ENCODE peak calls at places on chromosomes 16 and 17, in nine cellular contexts. One of them, this sample, is unnamed.

GRCh38 chr17:6191405-6192095 is 121.4 kb downstream of the WSCD1 start:
- DNase-seq in lung: no peak
- DNase-seq in tibial artery: no peak
- DNase-seq in body of pancreas: no peak
- DNase-seq in heart right ventricle: no peak
- DNase-seq in colonic mucosa: no peak
- DNase-seq in ovary: no peak
- DNase-seq in stomach: no peak
- DNase-seq in fibroblast of lung: no peak
- DNase-seq in this sample: no peak

GRCh38 chr17:14061666-14062560 is 7.4 kb upstream of the COX10 start:
- DNase-seq in lung: peak; percentile 48
- DNase-seq in tibial artery: no peak
- DNase-seq in body of pancreas: no peak
- DNase-seq in heart right ventricle: no peak
- DNase-seq in colonic mucosa: no peak
- DNase-seq in ovary: no peak
- DNase-seq in stomach: no peak
- DNase-seq in fibroblast of lung: peak; percentile 93
- DNase-seq in this sample: no peak

GRCh38 chr17:77392376-77393273 is 251.9 kb downstream of the SEC14L1 start:
- DNase-seq in lung: no peak
- DNase-seq in tibial artery: peak; percentile 82
- DNase-seq in body of pancreas: peak; percentile 74
- DNase-seq in heart right ventricle: peak; percentile 69
- DNase-seq in colonic mucosa: peak; percentile 83
- DNase-seq in ovary: peak; percentile 80
- DNase-seq in stomach: peak; percentile 63
- DNase-seq in fibroblast of lung: no peak
- DNase-seq in this sample: peak; percentile 82

GRCh38 chr17:21140911-21141310 is 14.1 kb downstream of the DHRS7B start:
- DNase-seq in lung: no peak
- DNase-seq in tibial artery: no peak
- DNase-seq in body of pancreas: no peak
- DNase-seq in heart right ventricle: no peak
- DNase-seq in colonic mucosa: no peak
- DNase-seq in ovary: no peak
- DNase-seq in stomach: no peak
- DNase-seq in fibroblast of lung: no peak
- DNase-seq in this sample: no peak

GRCh38 chr17:80673152-80673920 is 128.7 kb downstream of the RPTOR start:
- DNase-seq in lung: no peak
- DNase-seq in tibial artery: no peak
- DNase-seq in body of pancreas: no peak
- DNase-seq in heart right ventricle: no peak
- DNase-seq in colonic mucosa: no peak
- DNase-seq in ovary: no peak
- DNase-seq in stomach: no peak
- DNase-seq in fibroblast of lung: peak; percentile 62
- DNase-seq in this sample: peak; percentile 12

GRCh38 chr17:45063198-45063597 is 2.1 kb downstream of the NMT1 start:
- DNase-seq in lung: no peak
- DNase-seq in tibial artery: no peak
- DNase-seq in body of pancreas: no peak
- DNase-seq in heart right ventricle: no peak
- DNase-seq in colonic mucosa: no peak
- DNase-seq in ovary: no peak
- DNase-seq in stomach: no peak
- DNase-seq in fibroblast of lung: no peak
- DNase-seq in this sample: no peak

GRCh38 chr17:4411201-4411600 is 22.5 kb upstream of the SPNS3 start:
- DNase-seq in lung: no peak
- DNase-seq in tibial artery: no peak
- DNase-seq in body of pancreas: no peak
- DNase-seq in heart right ventricle: no peak
- DNase-seq in colonic mucosa: no peak
- DNase-seq in ovary: no peak
- DNase-seq in stomach: no peak
- DNase-seq in fibroblast of lung: no peak
- DNase-seq in this sample: no peak

GRCh38 chr17:74059471-74059870 is 144.0 kb upstream of the RPL38 start:
- DNase-seq in lung: no peak
- DNase-seq in tibial artery: no peak
- DNase-seq in body of pancreas: peak; percentile 14
- DNase-seq in heart right ventricle: no peak
- DNase-seq in colonic mucosa: no peak
- DNase-seq in ovary: no peak
- DNase-seq in stomach: peak; percentile 27
- DNase-seq in fibroblast of lung: no peak
- DNase-seq in this sample: no peak

GRCh38 chr16:48576927-48577326 is 33.1 kb downstream of the N4BP1 start:
- DNase-seq in lung: no peak
- DNase-seq in tibial artery: no peak
- DNase-seq in body of pancreas: no peak
- DNase-seq in heart right ventricle: no peak
- DNase-seq in colonic mucosa: no peak
- DNase-seq in ovary: no peak
- DNase-seq in stomach: no peak
- DNase-seq in fibroblast of lung: peak; percentile 63
- DNase-seq in this sample: no peak

GRCh38 chr17:3547628-3548027 is 10.0 kb downstream of the TRPV3 start:
- DNase-seq in lung: no peak
- DNase-seq in tibial artery: no peak
- DNase-seq in body of pancreas: no peak
- DNase-seq in heart right ventricle: no peak
- DNase-seq in colonic mucosa: no peak
- DNase-seq in ovary: no peak
- DNase-seq in stomach: no peak
- DNase-seq in fibroblast of lung: no peak
- DNase-seq in this sample: no peak

GRCh38 chr16:49921791-49922456 is 66.0 kb upstream of the ZNF423 start:
- DNase-seq in lung: peak; percentile 35
- DNase-seq in tibial artery: peak; percentile 70
- DNase-seq in body of pancreas: peak; percentile 81
- DNase-seq in heart right ventricle: peak; percentile 65
- DNase-seq in colonic mucosa: peak; percentile 82
- DNase-seq in ovary: peak; percentile 69
- DNase-seq in stomach: peak; percentile 62
- DNase-seq in fibroblast of lung: peak; percentile 44
- DNase-seq in this sample: no peak

GRCh38 chr16:49455991-49456745 is 82.6 kb downstream of the C16orf78 start:
- DNase-seq in lung: no peak
- DNase-seq in tibial artery: peak; percentile 52
- DNase-seq in body of pancreas: no peak
- DNase-seq in heart right ventricle: no peak
- DNase-seq in colonic mucosa: no peak
- DNase-seq in ovary: no peak
- DNase-seq in stomach: peak; percentile 16
- DNase-seq in fibroblast of lung: no peak
- DNase-seq in this sample: no peak

GRCh38 chr16:81866820-81867440 is 87.8 kb downstream of the PLCG2 start:
- DNase-seq in lung: peak; percentile 59
- DNase-seq in tibial artery: peak; percentile 75
- DNase-seq in body of pancreas: peak; percentile 15
- DNase-seq in heart right ventricle: peak; percentile 77
- DNase-seq in colonic mucosa: peak; percentile 23
- DNase-seq in ovary: no peak
- DNase-seq in stomach: peak; percentile 55
- DNase-seq in fibroblast of lung: no peak
- DNase-seq in this sample: peak; percentile 67

GRCh38 chr17:27559996-27560481 is 70.9 kb upstream of the LGALS9 start:
- DNase-seq in lung: peak; percentile 54
- DNase-seq in tibial artery: peak; percentile 80
- DNase-seq in body of pancreas: peak; percentile 66
- DNase-seq in heart right ventricle: peak; percentile 87
- DNase-seq in colonic mucosa: peak; percentile 66
- DNase-seq in ovary: peak; percentile 74
- DNase-seq in stomach: peak; percentile 53
- DNase-seq in fibroblast of lung: peak; percentile 91
- DNase-seq in this sample: peak; percentile 44

GRCh38 chr16:11715246-11715947 is 27.3 kb downstream of the TXNDC11 start:
- DNase-seq in lung: no peak
- DNase-seq in tibial artery: no peak
- DNase-seq in body of pancreas: no peak
- DNase-seq in heart right ventricle: no peak
- DNase-seq in colonic mucosa: no peak
- DNase-seq in ovary: no peak
- DNase-seq in stomach: no peak
- DNase-seq in fibroblast of lung: no peak
- DNase-seq in this sample: no peak

DNA sequence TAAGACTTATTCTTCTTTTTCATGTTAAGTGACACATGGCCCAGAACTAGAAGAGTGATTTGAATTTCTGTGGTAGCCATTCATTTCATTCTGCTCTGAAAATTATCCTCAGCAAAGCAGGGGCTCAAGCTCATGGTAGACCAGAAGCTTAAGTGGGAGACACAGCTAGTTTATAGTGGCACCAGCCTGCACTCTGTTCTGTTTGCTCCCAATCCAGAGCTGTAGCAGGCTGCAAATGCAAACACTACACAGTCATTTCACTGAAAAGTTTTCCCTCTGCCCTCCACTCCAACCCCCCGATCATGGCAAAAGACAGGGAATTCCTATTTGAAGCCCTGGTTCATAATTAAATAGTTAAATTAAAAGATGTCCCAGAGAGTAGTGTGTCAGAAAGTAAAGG is 17.1 kb downstream of the MPP2 start:
- DNase-seq in lung: no peak
- DNase-seq in tibial artery: no peak
- DNase-seq in body of pancreas: no peak
- DNase-seq in heart right ventricle: no peak
- DNase-seq in colonic mucosa: no peak
- DNase-seq in ovary: no peak
- DNase-seq in stomach: no peak
- DNase-seq in fibroblast of lung: no peak
- DNase-seq in this sample: no peak
- TF ChIP-seq CTCF in lung: no peak
- TF ChIP-seq CTCF in tibial artery: no peak
- TF ChIP-seq CTCF in body of pancreas: no peak
- TF ChIP-seq CTCF in heart right ventricle: no peak
- TF ChIP-seq CTCF in colonic mucosa: no peak
- TF ChIP-seq CTCF in ovary: no peak
- TF ChIP-seq CTCF in stomach: no peak
- TF ChIP-seq CTCF in fibroblast of lung: no peak
- TF ChIP-seq CTCF in this sample: no peak

GRCh38 chr17:7478276-7479138 is 924 bp downstream of the ZBTB4 start:
- DNase-seq in lung: peak; percentile 52
- DNase-seq in tibial artery: peak; percentile 79
- DNase-seq in body of pancreas: peak; percentile 63
- DNase-seq in heart right ventricle: peak; percentile 57
- DNase-seq in colonic mucosa: peak; percentile 64
- DNase-seq in ovary: peak; percentile 55
- DNase-seq in stomach: peak; percentile 55
- DNase-seq in fibroblast of lung: peak; percentile 27
- DNase-seq in this sample: peak; percentile 77
- H3K4me1 ChIP-seq in lung: peaks cover 12% of the 10 kb centered on the region
- H3K4me1 ChIP-seq in tibial artery: no peaks in the 10 kb centered on the region
- H3K4me1 ChIP-seq in body of pancreas: peaks cover 59% of the 10 kb centered on the region
- H3K4me1 ChIP-seq in heart right ventricle: peaks cover 49% of the 10 kb centered on the region
- H3K4me1 ChIP-seq in colonic mucosa: peaks cover 4% of the 10 kb centered on the region
- H3K4me1 ChIP-seq in ovary: peaks cover 17% of the 10 kb centered on the region
- H3K4me1 ChIP-seq in stomach: peaks cover 85% of the 10 kb centered on the region
- H3K4me1 ChIP-seq in fibroblast of lung: peaks cover 27% of the 10 kb centered on the region
- H3K4me1 ChIP-seq in this sample: peaks cover 21% of the 10 kb centered on the region

GRCh38 chr17:15651583-15652110 is 32.1 kb upstream of the FBXW10B start:
- DNase-seq in lung: peak; percentile 93
- DNase-seq in tibial artery: peak; percentile 95
- DNase-seq in body of pancreas: peak; percentile 71
- DNase-seq in heart right ventricle: peak; percentile 95
- DNase-seq in colonic mucosa: peak; percentile 96
- DNase-seq in ovary: peak; percentile 77
- DNase-seq in stomach: peak; percentile 91
- DNase-seq in fibroblast of lung: peak; percentile 99
- DNase-seq in this sample: peak; percentile 94

GRCh38 chr17:15648384-15648783 is 28.9 kb upstream of the FBXW10B start:
- DNase-seq in lung: no peak
- DNase-seq in tibial artery: no peak
- DNase-seq in body of pancreas: no peak
- DNase-seq in heart right ventricle: no peak
- DNase-seq in colonic mucosa: no peak
- DNase-seq in ovary: no peak
- DNase-seq in stomach: no peak
- DNase-seq in fibroblast of lung: peak; percentile 4
- DNase-seq in this sample: no peak

GRCh38 chr17:15652960-15653359 is 31.2 kb downstream of the TRIM16 start:
- DNase-seq in lung: no peak
- DNase-seq in tibial artery: no peak
- DNase-seq in body of pancreas: no peak
- DNase-seq in heart right ventricle: no peak
- DNase-seq in colonic mucosa: no peak
- DNase-seq in ovary: no peak
- DNase-seq in stomach: no peak
- DNase-seq in fibroblast of lung: no peak
- DNase-seq in this sample: no peak

GRCh38 chr17:15649861-15650391 is 30.4 kb upstream of the FBXW10B start:
- DNase-seq in lung: peak; percentile 52
- DNase-seq in tibial artery: peak; percentile 73
- DNase-seq in body of pancreas: peak; percentile 24
- DNase-seq in heart right ventricle: peak; percentile 50
- DNase-seq in colonic mucosa: peak; percentile 87
- DNase-seq in ovary: no peak
- DNase-seq in stomach: peak; percentile 78
- DNase-seq in fibroblast of lung: peak; percentile 60
- DNase-seq in this sample: peak; percentile 73

DNA sequence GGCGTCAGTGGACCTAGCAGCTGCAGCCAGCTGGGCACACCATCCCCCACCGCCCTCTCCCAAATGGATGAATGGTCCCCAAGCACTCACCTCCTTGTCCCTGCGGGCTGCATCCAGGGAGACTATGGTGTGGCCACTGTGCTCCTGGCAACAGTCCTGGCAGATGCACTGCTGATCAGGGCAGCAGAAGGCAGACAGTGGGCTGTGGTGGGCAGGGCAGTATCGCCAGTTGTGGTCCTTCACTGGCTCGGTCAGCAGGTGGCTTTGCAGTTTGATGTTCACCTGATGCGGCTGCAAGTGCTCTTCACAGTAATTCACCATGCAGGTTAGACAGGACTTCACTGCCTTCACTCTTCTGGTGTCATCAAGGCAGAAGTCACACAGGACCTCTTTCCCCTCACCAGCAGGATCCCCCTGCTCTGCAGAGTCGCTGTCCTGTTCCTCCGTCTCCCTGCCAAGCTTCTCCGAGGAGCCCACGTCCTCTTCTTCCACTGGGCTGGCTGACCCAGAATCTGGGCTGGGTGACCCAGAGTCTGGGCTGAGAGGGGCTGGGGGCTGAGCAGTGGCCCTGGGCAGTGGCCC is 31.6 kb upstream of the FBXW10B start:
- DNase-seq in lung: no peak
- DNase-seq in tibial artery: no peak
- DNase-seq in body of pancreas: no peak
- DNase-seq in heart right ventricle: peak; percentile 14
- DNase-seq in colonic mucosa: peak; percentile 48
- DNase-seq in ovary: peak; percentile 33
- DNase-seq in stomach: no peak
- DNase-seq in fibroblast of lung: no peak
- DNase-seq in this sample: peak; percentile 37
- H3K4me3 ChIP-seq in lung: peak overlapping the region; percentile 70
- H3K4me3 ChIP-seq in tibial artery: peak overlapping the region; percentile 54
- H3K4me3 ChIP-seq in body of pancreas: no peak overlapping the region
- H3K4me3 ChIP-seq in heart right ventricle: peak overlapping the region; percentile 66
- H3K4me3 ChIP-seq in colonic mucosa: peak overlapping the region; percentile 59
- H3K4me3 ChIP-seq in ovary: peak overlapping the region; percentile 25
- H3K4me3 ChIP-seq in stomach: peak overlapping the region; percentile 55
- H3K4me3 ChIP-seq in fibroblast of lung: peak overlapping the region; percentile 97
- H3K4me3 ChIP-seq in this sample: peak overlapping the region; percentile 6

GRCh38 chr16:719815-720506 is 985 bp upstream of the ANTKMT start:
- DNase-seq in lung: no peak
- DNase-seq in tibial artery: no peak
- DNase-seq in body of pancreas: no peak
- DNase-seq in heart right ventricle: no peak
- DNase-seq in colonic mucosa: peak; percentile 43
- DNase-seq in ovary: no peak
- DNase-seq in stomach: no peak
- DNase-seq in fibroblast of lung: no peak
- DNase-seq in this sample: peak; percentile 51
- TF ChIP-seq CTCF in lung: no peak
- TF ChIP-seq CTCF in tibial artery: no peak
- TF ChIP-seq CTCF in body of pancreas: no peak
- TF ChIP-seq CTCF in heart right ventricle: no peak
- TF ChIP-seq CTCF in colonic mucosa: no peak
- TF ChIP-seq CTCF in ovary: no peak
- TF ChIP-seq CTCF in stomach: no peak
- TF ChIP-seq CTCF in fibroblast of lung: peak; percentile 7
- TF ChIP-seq CTCF in this sample: no peak

This sample was measured in mucosa of descending colon.